ENCODE peak calls at places on chromosomes 1 and 21, in nine cellular contexts. L is CD8-positive, alpha-beta T cell; G is colonic mucosa; U is lower lobe of right lung; Z is GM06990; V is brain microvascular endothelial cell; B is AG09309; I is CD14-positive monocyte; T is fibroblast of lung. M is an unnamed sample.

GRCh38 chr1:41876533-41877445 is 41.9 kb downstream of the HIVEP3 start:
- DNase-seq in U (no peak), B (no peak), L (no peak), Z (no peak), V (peak), T (peak), I (no peak), G (no peak), M (no peak)

GRCh38 chr1:162904579-162904978 is 43.6 kb upstream of the CCDC190 start:
- DNase-seq in B (no peak), L (no peak), T (no peak), G (no peak), U (no peak), V (no peak), I (no peak), Z (no peak), M (no peak)

GRCh38 chr1:183844806-183845205 is 39.9 kb downstream of the RGL1 start:
- DNase-seq in V (no peak), Z (peak), B (no peak), U (no peak), G (no peak), I (no peak), L (no peak), T (no peak), M (no peak)

GRCh38 chr1:247111636-247112478 is 7.7 kb upstream of the ZNF669 start:
- DNase-seq in Z (no peak), I (no peak), V (no peak), L (no peak), T (peak), B (no peak), G (peak), U (peak), M (no peak)

GRCh38 chr1:197896301-197896700 is 6.1 kb upstream of the C1orf53 start:
- DNase-seq in Z (no peak), T (no peak), G (no peak), B (no peak), V (no peak), U (no peak), L (no peak), I (no peak), M (no peak)

GRCh38 chr1:3283849-3284248 is 170.6 kb upstream of the ARHGEF16 start:
- DNase-seq in Z (no peak), V (no peak), I (no peak), T (peak), G (peak), B (no peak), L (no peak), U (no peak), M (no peak)

GRCh38 chr1:42940851-42941639 is 17.6 kb downstream of the SLC2A1 start:
- DNase-seq in L (no peak), G (no peak), T (peak), Z (no peak), V (peak), B (peak), U (no peak), I (peak), M (peak)

GRCh38 chr1:92851729-92852128 is 19.9 kb downstream of the RPL5 start:
- DNase-seq in G (no peak), Z (no peak), U (no peak), B (no peak), L (no peak), T (no peak), I (no peak), V (no peak), M (no peak)

GRCh38 chr1:154186852-154187501 is 4.9 kb downstream of the TPM3 start:
- DNase-seq in L (no peak), B (no peak), G (no peak), V (no peak), T (no peak), Z (no peak), U (no peak), I (no peak), M (no peak)

GRCh38 chr1:227946624-227947424 is 908 bp downstream of the WNT9A start:
- DNase-seq in L (peak), V (peak), G (peak), I (no peak), T (peak), B (peak), U (peak), Z (peak), M (no peak)

GRCh38 chr1:235943581-235944114 is 76.9 kb upstream of the LYST start:
- DNase-seq in B (peak), T (peak), I (no peak), G (no peak), U (no peak), Z (no peak), L (no peak), V (peak), M (peak)

GRCh38 chr1:63976006-63976405 is 202.2 kb downstream of the ROR1 start:
- DNase-seq in U (no peak), L (no peak), I (no peak), G (no peak), Z (no peak), B (no peak), V (no peak), T (no peak), M (no peak)

GRCh38 chr1:67189953-67190352 is 23.7 kb downstream of the IL23R start:
- DNase-seq in Z (no peak), V (no peak), U (no peak), B (no peak), T (no peak), I (no peak), L (no peak), G (no peak), M (no peak)

GRCh38 chr21:44039828-44040227 is 27.7 kb downstream of the TRAPPC10 start:
- DNase-seq in Z (no peak), G (no peak), B (no peak), U (no peak), I (no peak), L (no peak), T (no peak), V (no peak), M (no peak)

GRCh38 chr1:223758734-223759133 is 46.4 kb downstream of the CAPN2 start:
- DNase-seq in B (no peak), G (no peak), T (no peak), I (no peak), V (no peak), Z (no peak), U (no peak), L (no peak), M (no peak)

GRCh38 chr21:20257052-20257451 is 741.2 kb upstream of the NCAM2 start:
- DNase-seq in T (no peak), B (no peak), L (no peak), I (no peak), V (no peak), G (no peak), Z (no peak), U (no peak), M (no peak)

GRCh38 chr1:46183119-46183842 is 7.0 kb upstream of the P3R3URF start:
- DNase-seq in T (peak), V (peak), G (peak), Z (no peak), B (peak), U (peak), L (no peak), I (no peak), M (peak)

GRCh38 chr1:218804014-218804785 is 369.5 kb upstream of the LYPLAL1 start:
- DNase-seq in I (no peak), V (no peak), U (no peak), B (no peak), Z (no peak), L (no peak), T (peak), G (no peak), M (no peak)

GRCh38 chr21:41251961-41252642 is 64.5 kb upstream of the FAM3B start:
- DNase-seq in V (peak), B (peak), I (no peak), Z (no peak), L (no peak), T (peak), U (no peak), G (no peak), M (no peak)

DNA sequence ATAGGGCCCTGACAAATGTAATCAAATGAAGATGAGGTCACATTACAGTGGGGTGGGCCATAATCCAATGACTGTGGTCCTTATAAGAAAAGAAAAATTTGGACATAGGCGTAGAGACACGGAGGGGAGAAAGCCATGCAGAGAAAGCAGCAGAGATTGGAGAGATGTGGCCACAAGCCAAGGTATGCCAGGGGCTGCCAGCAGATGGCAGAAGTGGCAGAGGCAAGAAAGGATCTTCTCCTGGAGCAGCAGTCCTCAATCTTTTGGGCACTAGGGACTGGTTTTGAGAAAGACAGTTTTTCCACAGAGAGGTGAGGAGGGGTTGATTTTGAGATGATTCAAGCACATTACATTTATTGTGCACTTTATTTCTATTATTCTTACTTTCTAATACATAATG is 355.1 kb downstream of the NPHP4 start:
- DNase-seq in Z (no peak), B (no peak), G (peak), U (no peak), I (no peak), V (no peak), T (no peak), L (no peak), M (no peak)
- TF ChIP-seq CTCF in Z (peak), B (peak), G (peak), U (peak), I (peak), V (peak), T (no peak), L (peak), M (no peak)

GRCh38 chr1:83698644-83699043 is 300.3 kb downstream of the TTLL7 start:
- DNase-seq in Z (no peak), B (no peak), U (no peak), T (no peak), G (no peak), V (no peak), L (no peak), I (no peak), M (no peak)
- TF ChIP-seq CTCF in Z (no peak), B (no peak), U (no peak), T (no peak), G (no peak), V (no peak), L (no peak), I (no peak), M (no peak)

GRCh38 chr1:203217139-203217621 is 12.3 kb downstream of the CHIT1 start:
- DNase-seq in T (no peak), G (no peak), Z (no peak), I (no peak), L (no peak), V (no peak), B (no peak), U (no peak), M (no peak)
- TF ChIP-seq CTCF in T (no peak), G (no peak), Z (peak), I (no peak), L (no peak), V (peak), B (peak), U (no peak), M (no peak)

DNA sequence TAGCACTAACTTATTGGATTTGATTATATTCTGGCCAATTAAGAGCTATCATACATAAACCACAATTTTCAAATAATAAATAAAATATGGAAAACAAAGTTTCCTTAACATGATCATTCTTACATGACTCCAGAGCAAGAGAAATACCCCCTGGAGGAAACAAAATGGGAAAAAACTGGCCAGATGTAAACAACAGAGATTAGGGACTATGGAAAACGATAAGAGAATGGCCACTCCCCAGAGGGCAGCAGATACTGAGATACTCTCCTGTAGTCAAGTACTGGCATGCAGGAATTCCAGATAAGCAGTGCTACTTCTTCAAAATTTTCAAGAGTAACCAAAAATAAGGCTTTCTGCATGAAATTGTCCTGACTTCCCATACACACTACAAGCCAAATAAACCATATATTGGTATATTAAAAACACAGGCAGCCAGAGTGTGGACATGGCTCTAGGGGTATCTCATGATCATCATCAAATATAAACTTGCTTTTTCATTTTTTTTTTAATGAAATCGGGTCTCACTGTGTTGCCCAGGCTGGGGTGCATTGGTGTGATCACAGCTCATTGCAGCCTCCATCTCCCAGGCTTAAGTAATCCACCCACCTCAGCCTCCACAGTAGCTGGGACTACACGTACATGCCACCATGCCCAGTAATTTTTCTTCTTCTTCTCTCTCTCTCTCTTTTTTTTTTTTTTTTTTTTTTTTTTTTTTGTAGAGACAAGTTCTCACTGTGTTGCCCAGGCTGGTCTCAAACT is 118.5 kb downstream of the EIF4G3 start:
- DNase-seq in I (no peak), B (no peak), G (no peak), T (no peak), L (no peak), V (no peak), U (no peak), Z (no peak), M (no peak)
- TF ChIP-seq CTCF in I (no peak), B (no peak), G (no peak), T (no peak), L (no peak), V (no peak), U (no peak), Z (no peak), M (no peak)

GRCh38 chr1:30087465-30087864 is 635.9 kb downstream of the MATN1 start:
- DNase-seq in Z (no peak), V (no peak), T (no peak), B (no peak), L (no peak), U (no peak), G (no peak), I (no peak), M (no peak)
- TF ChIP-seq CTCF in Z (peak), V (peak), T (no peak), B (peak), L (no peak), U (peak), G (no peak), I (peak), M (peak)

DNA sequence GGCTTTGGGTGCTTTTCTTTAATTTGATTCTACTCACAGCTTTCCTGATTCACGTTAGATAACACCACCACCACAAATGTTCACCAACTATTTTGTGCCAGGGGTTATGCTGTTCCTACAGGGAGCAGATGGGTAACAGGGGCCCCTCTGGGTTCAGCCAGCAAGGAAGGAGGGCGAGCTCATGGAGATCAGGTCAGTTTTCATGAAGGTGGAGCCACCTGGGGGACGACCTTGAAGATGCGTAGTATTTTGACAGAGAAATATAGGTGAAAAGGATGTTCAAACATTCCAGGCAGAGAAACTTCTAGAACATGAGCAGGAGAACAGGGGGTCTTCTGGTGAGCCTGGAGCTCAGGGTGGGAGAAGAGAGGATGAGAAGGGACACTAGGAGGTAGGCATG is 28.9 kb downstream of the KIAA0040 start:
- DNase-seq in I (no peak), U (no peak), L (no peak), B (no peak), V (no peak), G (no peak), Z (no peak), T (no peak), M (no peak)
- TF ChIP-seq CTCF in I (no peak), U (no peak), L (no peak), B (no peak), V (no peak), G (no peak), Z (no peak), T (no peak), M (no peak)

DNA sequence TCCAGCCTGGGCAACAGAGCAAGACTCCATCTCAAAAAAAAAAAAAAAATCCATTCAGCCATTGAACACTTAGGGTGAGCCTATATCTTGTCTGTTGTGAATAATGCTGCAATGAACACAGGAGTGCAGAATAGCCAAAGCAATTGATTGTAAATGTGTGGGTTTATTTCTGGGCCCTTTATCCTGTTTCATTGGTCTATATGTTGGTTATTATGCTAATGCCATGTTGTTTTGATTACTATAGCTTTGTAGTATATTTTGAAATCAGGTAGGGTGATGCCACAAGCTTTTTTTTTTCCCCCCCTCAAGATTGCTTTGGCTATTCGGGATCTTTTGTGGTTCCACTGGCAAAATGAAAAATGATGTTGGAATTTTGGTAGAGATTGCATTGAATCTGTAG is 167.5 kb downstream of the LBR start:
- DNase-seq in V (no peak), L (no peak), B (no peak), I (no peak), U (no peak), Z (no peak), T (no peak), G (no peak), M (no peak)
- TF ChIP-seq CTCF in V (no peak), L (no peak), B (no peak), I (no peak), U (no peak), Z (no peak), T (no peak), G (no peak), M (no peak)

DNA sequence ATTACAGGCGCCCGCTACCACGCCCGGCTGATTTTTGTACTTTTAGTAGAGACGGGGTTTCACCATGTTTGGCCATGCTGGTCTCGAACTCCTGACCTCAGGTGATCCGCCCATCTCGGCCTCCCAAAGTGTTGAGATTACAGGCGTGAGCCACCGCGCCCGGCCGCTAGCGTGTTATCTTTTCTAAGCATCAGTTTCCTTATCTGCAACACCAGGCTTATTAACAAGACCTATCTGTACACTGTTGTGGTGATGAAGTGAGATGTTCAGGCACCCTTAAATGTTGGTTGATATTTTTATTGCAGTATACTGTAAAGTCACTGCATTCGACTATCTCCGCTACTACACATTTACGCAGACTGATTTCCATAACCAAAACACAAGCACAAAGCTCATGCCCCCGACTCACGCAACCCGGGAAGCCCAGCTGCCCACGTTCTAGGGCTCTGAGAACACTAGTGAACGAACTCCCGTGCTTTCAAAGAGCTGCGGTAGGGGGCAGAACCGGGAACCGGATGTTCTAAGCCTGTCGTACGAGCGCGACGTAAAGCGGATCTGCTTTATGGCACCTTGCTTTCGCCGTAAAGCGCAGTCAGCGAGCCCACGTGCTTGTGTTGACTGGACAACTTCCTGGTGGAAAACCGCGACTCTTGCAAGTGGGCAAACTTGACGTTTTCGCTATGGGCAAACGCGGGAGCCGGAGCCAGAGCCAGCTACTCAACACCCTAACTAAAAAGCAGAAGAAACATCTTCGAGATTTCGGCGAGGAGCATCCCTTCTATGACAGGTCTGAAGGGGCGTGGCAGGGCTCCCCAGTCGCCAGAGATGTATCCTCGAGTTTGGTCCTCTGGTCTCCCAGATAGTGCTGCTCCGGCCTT is at the start of gene UTP25:
- DNase-seq in V (peak), G (peak), Z (peak), B (peak), U (peak), I (peak), T (peak), L (peak), M (peak)
- TF ChIP-seq CTCF in V (peak), G (peak), Z (peak), B (peak), U (peak), I (peak), T (peak), L (peak), M (peak)

DNA sequence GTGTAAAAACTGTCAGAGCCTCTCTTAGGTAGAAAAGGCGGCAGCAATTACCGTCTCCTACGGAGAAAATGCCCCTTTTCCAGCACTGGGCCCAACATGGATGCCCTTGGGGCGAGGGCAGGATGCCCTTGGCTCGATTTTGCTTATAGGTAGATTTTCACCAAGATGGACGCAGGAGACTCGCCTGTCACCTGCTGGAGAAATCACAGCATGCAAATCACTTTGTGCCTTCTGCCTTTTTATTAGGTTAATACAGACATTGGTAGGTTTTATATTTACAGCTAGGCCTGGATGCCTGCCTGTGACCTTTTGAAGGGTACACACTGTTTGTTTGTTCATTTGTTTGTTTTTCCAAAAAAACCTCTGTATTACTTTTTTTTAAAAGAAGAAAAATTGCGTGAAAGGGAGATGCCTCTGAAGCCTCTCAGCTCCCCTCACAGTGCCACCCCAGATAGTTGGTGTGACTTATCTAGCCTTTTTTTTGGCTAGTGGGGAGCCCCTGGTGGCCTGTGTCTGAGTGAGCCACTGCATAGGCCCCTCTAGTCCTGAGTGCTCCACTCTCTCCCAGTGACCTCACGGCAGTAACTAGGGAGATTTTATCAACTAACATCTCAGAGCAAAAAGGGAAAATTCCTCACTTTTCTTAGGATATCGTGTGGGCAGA is 2.5 kb downstream of the ATP1B1 start:
- DNase-seq in T (no peak), V (peak), Z (no peak), L (no peak), U (no peak), G (peak), B (no peak), I (no peak), M (no peak)
- TF ChIP-seq CTCF in T (no peak), V (peak), Z (peak), L (no peak), U (no peak), G (peak), B (no peak), I (no peak), M (peak)

DNA sequence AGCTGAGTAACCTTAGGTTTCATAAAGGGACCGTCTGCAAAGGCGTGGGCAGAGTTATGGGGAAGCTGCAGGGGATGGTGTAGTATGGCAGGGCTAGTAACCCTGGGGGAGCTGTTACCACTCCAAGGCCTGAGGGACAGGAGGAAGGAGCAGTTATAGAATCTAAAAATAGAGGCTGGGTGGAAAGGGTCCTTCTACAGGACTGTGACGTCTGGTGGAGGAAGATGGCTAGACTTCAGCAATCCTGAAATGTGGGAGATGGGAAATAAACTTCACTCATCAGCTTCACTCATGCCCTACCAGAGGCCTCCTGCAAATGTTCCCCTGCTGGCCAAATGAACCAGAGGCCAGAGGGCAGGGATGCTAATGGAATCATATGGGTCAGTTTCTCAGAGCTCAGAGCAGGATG is 46.1 kb downstream of the DAB1 start:
- DNase-seq in Z (no peak), U (no peak), T (no peak), B (no peak), V (no peak), G (no peak), I (no peak), L (no peak), M (no peak)
- TF ChIP-seq CTCF in Z (no peak), U (no peak), T (no peak), B (no peak), V (no peak), G (no peak), I (no peak), L (no peak), M (no peak)

M was measured in AG04449.